ENCODE peak calls at places on chromosomes 5 and 9, in nine cellular contexts. D is gastrocnemius medialis, R is heart left ventricle, P is spleen, B is Peyer's patch, Y is stomach, N is H1, U is breast epithelium, W is endothelial cell of umbilical vein. M is an unnamed sample. For H3K36me3, the result is how much of the 10 kb centered on the place peaks cover.

GRCh38 chr9:129401623-129402340 is 219.1 kb downstream of the C9orf50 start:
- DNase-seq in B (no peak), W (no peak), D (no peak), R (peak), U (no peak), Y (no peak), P (peak), N (no peak), M (no peak)

GRCh38 chr9:127876026-127876763 is 1.3 kb downstream of the AK1 start:
- DNase-seq in W (no peak), N (no peak), B (no peak), D (peak), P (peak), U (no peak), R (no peak), Y (no peak), M (no peak)

GRCh38 chr9:108708448-108708847 is 147.3 kb downstream of the ACTL7B start:
- DNase-seq in N (no peak), P (no peak), Y (no peak), D (no peak), R (no peak), U (no peak), W (no peak), B (no peak), M (no peak)

GRCh38 chr9:104868303-104868686 is 59.7 kb downstream of the ABCA1 start:
- DNase-seq in N (no peak), D (peak), Y (no peak), B (no peak), P (no peak), U (no peak), W (no peak), R (no peak), M (peak)

GRCh38 chr5:62386824-62387223 is 16.9 kb downstream of the DIMT1 start:
- DNase-seq in B (no peak), N (no peak), D (no peak), W (no peak), P (no peak), U (no peak), Y (no peak), R (no peak), M (no peak)

GRCh38 chr9:12972608-12973589 is 198.1 kb downstream of the LURAP1L start:
- DNase-seq in B (no peak), U (peak), P (no peak), Y (peak), N (no peak), D (no peak), W (no peak), R (no peak), M (no peak)

GRCh38 chr9:138040446-138041430 is 163.2 kb downstream of the CACNA1B start:
- DNase-seq in U (peak), N (no peak), Y (peak), P (no peak), B (peak), W (no peak), D (no peak), R (peak), M (peak)

GRCh38 chr5:115170128-115170923 is 618 bp upstream of the TRIM36 start:
- DNase-seq in U (no peak), W (peak), Y (no peak), B (no peak), R (peak), P (peak), D (no peak), N (no peak), M (peak)

GRCh38 chr9:137479892-137480685 is 21.0 kb upstream of the NSMF start:
- DNase-seq in B (no peak), U (no peak), Y (no peak), N (no peak), D (no peak), P (peak), R (no peak), W (no peak), M (no peak)

GRCh38 chr9:2072752-2073405 is 57.7 kb downstream of the SMARCA2 start:
- DNase-seq in P (no peak), W (no peak), U (no peak), Y (no peak), N (no peak), R (no peak), D (no peak), B (no peak), M (no peak)
- H3K36me3 ChIP-seq in P (under half), W (under half), U (under half), Y (half or more), N (under half), R (half or more), D (under half), B (under half), M (under half)

GRCh38 chr5:123035950-123036390 is 555 bp downstream of the PPIC start:
- DNase-seq in B (peak), W (peak), P (peak), D (peak), R (peak), N (peak), U (peak), Y (peak), M (peak)

GRCh38 chr5:123037104-123037418 is 536 bp upstream of the PPIC start:
- DNase-seq in R (no peak), B (no peak), W (no peak), P (no peak), N (no peak), D (no peak), U (no peak), Y (no peak), M (no peak)

GRCh38 chr5:123035320-123035949 is 1.1 kb downstream of the PPIC start:
- DNase-seq in D (peak), W (peak), P (no peak), N (peak), B (peak), Y (peak), U (peak), R (peak), M (peak)

GRCh38 chr5:123039673-123040072 is 3.1 kb upstream of the PPIC start:
- DNase-seq in R (no peak), Y (no peak), U (no peak), P (no peak), B (no peak), N (no peak), D (no peak), W (no peak), M (no peak)

GRCh38 chr5:123036391-123037103 is at the start of gene PPIC:
- DNase-seq in W (peak), P (peak), R (peak), D (peak), B (peak), Y (peak), N (peak), U (peak), M (peak)
- TF ChIP-seq POLR2A in W (peak), P (no peak), R (no peak), D (peak), B (peak), Y (no peak), N (no peak), U (no peak), M (no peak)

GRCh38 chr9:116494815-116495634 is 192.1 kb upstream of the TRIM32 start:
- DNase-seq in R (no peak), W (no peak), Y (peak), U (no peak), D (no peak), N (no peak), P (no peak), B (peak), M (peak)
- H3K27ac ChIP-seq in R (no peak), W (no peak), Y (no peak), U (no peak), D (no peak), N (no peak), P (no peak), B (no peak), M (no peak)

GRCh38 chr5:143390258-143390657 is 13.2 kb downstream of the NR3C1 start:
- DNase-seq in N (no peak), D (no peak), Y (no peak), P (no peak), W (no peak), R (no peak), B (no peak), U (no peak), M (no peak)
- H3K36me3 ChIP-seq in N (under half), D (under half), Y (under half), P (under half), W (under half), R (under half), B (under half), U (under half), M (under half)